ENCODE peak calls at places on chromosomes 6 and 20, in eight cellular contexts. N is ELR, U is endothelial cell, Q is AG04450, V is small intestine, P is sciatic nerve, W is breast epithelium, O is A172. Z is an unnamed sample.

GRCh38 chr20:7090753-7091310 is 323.3 kb downstream of the BMP2 start:
- DNase-seq in Q (no peak), U (no peak), O (no peak), V (peak; percentile 1), W (no peak), P (no peak), N (no peak), Z (no peak)

GRCh38 chr6:8558953-8559352 is 123.6 kb upstream of the SLC35B3 start:
- DNase-seq in U (no peak), N (no peak), O (no peak), P (no peak), V (no peak), Q (no peak), W (no peak), Z (no peak)

GRCh38 chr20:18971574-18971973 is 158.0 kb downstream of the SCP2D1 start:
- DNase-seq in N (no peak), U (no peak), P (no peak), Q (no peak), W (peak; percentile 69), O (no peak), V (no peak), Z (no peak)

GRCh38 chr20:53020834-53021233 is 48.7 kb downstream of the TSHZ2 start:
- DNase-seq in N (no peak), O (no peak), Q (no peak), U (no peak), P (no peak), V (no peak), W (no peak), Z (no peak)

GRCh38 chr6:3383525-3383924 is 73.3 kb downstream of the SLC22A23 start:
- DNase-seq in N (peak; percentile 29), Q (no peak), W (no peak), U (no peak), P (no peak), O (peak; percentile 87), V (peak; percentile 92), Z (no peak)

GRCh38 chr20:43393072-43393471 is 64.6 kb upstream of the SRSF6 start:
- DNase-seq in Q (no peak), V (no peak), U (no peak), P (no peak), N (no peak), W (no peak), O (no peak), Z (no peak)

GRCh38 chr20:11320033-11320432 is 597.7 kb upstream of the BTBD3 start:
- DNase-seq in N (no peak), P (no peak), V (no peak), U (no peak), Q (no peak), O (no peak), W (no peak), Z (no peak)

GRCh38 chr20:51767867-51768758 is at the start of gene ATP9A:
- DNase-seq in P (no peak), N (peak; percentile 44), W (no peak), U (peak; percentile 38), O (no peak), Q (no peak), V (peak; percentile 43), Z (peak; percentile 84)

GRCh38 chr6:150494236-150494635 is 105.4 kb upstream of the PLEKHG1 start:
- DNase-seq in N (no peak), W (no peak), P (no peak), V (no peak), U (no peak), Q (no peak), O (no peak), Z (no peak)

GRCh38 chr6:52663120-52663934 is 7.6 kb upstream of the TMEM14A start:
- DNase-seq in W (no peak), N (peak; percentile 84), Q (peak; percentile 48), U (peak; percentile 41), V (peak; percentile 84), P (peak; percentile 66), O (peak; percentile 72), Z (no peak)

GRCh38 chr6:55925292-55925691 is 49.9 kb upstream of the BMP5 start:
- DNase-seq in Q (no peak), U (no peak), W (no peak), V (no peak), P (no peak), N (peak; percentile 95), O (peak; percentile 81), Z (no peak)

GRCh38 chr6:157240960-157241311 is 82.4 kb downstream of the TMEM242 start:
- DNase-seq in W (no peak), O (no peak), N (no peak), Q (no peak), U (no peak), V (no peak), P (no peak), Z (no peak)

GRCh38 chr6:26029570-26029856 is 57.7 kb upstream of the HFE start:
- DNase-seq in Q (no peak), U (no peak), P (no peak), V (no peak), O (no peak), W (no peak), N (no peak), Z (no peak)

GRCh38 chr20:62046431-62046830 is 19.2 kb downstream of the TAF4 start:
- DNase-seq in V (no peak), O (no peak), Q (no peak), W (no peak), U (no peak), P (no peak), N (no peak), Z (peak; percentile 32)

GRCh38 chr6:39812853-39813533 is 20.8 kb downstream of the DAAM2 start:
- DNase-seq in U (no peak), N (peak; percentile 8), O (no peak), P (peak; percentile 78), V (no peak), W (no peak), Q (no peak), Z (no peak)

GRCh38 chr6:9948600-9949138 is 466.2 kb downstream of the TFAP2A start:
- DNase-seq in V (no peak), Q (no peak), U (no peak), W (no peak), N (no peak), O (no peak), P (no peak), Z (no peak)

GRCh38 chr20:46757754-46758678 is 48.6 kb downstream of the SLC2A10 start:
- DNase-seq in W (no peak), O (peak; percentile 69), P (peak; percentile 76), Q (no peak), U (peak; percentile 56), V (peak; percentile 44), N (peak; percentile 71), Z (no peak)

GRCh38 chr6:39072830-39073229 is 24.2 kb downstream of the GLP1R start:
- DNase-seq in W (no peak), U (no peak), P (no peak), N (no peak), O (no peak), Q (no peak), V (no peak), Z (peak; percentile 62)

GRCh38 chr6:723540-723939 is 30.6 kb upstream of the EXOC2 start:
- DNase-seq in P (no peak), W (no peak), N (no peak), V (no peak), Q (no peak), U (no peak), O (no peak), Z (no peak)

GRCh38 chr6:71544028-71544427 is 255.4 kb downstream of the OGFRL1 start:
- DNase-seq in O (peak; percentile 25), N (peak; percentile 32), V (no peak), Q (peak; percentile 11), U (no peak), P (no peak), W (no peak), Z (no peak)

GRCh38 chr6:105981888-105982358 is 104.2 kb upstream of the PRDM1 start:
- DNase-seq in N (no peak), P (no peak), O (no peak), U (no peak), V (no peak), W (no peak), Q (no peak), Z (no peak)

GRCh38 chr20:35721219-35721618 is 20.8 kb downstream of the RBM39 start:
- DNase-seq in O (no peak), Q (no peak), P (no peak), N (no peak), U (no peak), W (no peak), V (no peak), Z (no peak)

GRCh38 chr6:41536884-41537347 is 9.3 kb upstream of the FOXP4 start:
- DNase-seq in N (no peak), V (peak; percentile 82), O (peak; percentile 23), U (no peak), W (peak; percentile 85), Q (no peak), P (no peak), Z (no peak)

GRCh38 chr6:147065786-147066185 is 138.4 kb upstream of the STXBP5 start:
- DNase-seq in U (no peak), O (no peak), N (no peak), Q (no peak), P (no peak), V (peak; percentile 66), W (no peak), Z (no peak)